ENCODE peak calls at places on chromosomes 11 and 22, in four cellular contexts. Y is K562, H is HL-60, V is GM12878. G is an unnamed sample.

GRCh38 chr22:49091451-49091850 is 736.2 kb downstream of the BRD1 start:
- DNase-seq in V (no peak), Y (no peak), H (no peak), G (no peak)

GRCh38 chr11:58805065-58805464 is 39.4 kb downstream of the GLYATL2 start:
- DNase-seq in V (no peak), Y (no peak), H (no peak), G (no peak)

GRCh38 chr11:36361901-36362391 is 65.9 kb downstream of the PRR5L start:
- DNase-seq in V (no peak), H (no peak), Y (no peak), G (no peak)

GRCh38 chr11:8218840-8219239 is 44.8 kb downstream of the LMO1 start:
- DNase-seq in V (no peak), Y (no peak), H (no peak), G (no peak)

GRCh38 chr22:49372111-49372529 is 455.6 kb downstream of the BRD1 start:
- DNase-seq in V (no peak), H (no peak), Y (no peak), G (no peak)

GRCh38 chr11:62555464-62556092 is 9.0 kb upstream of the AHNAK start:
- DNase-seq in Y (peak; percentile 56), V (peak; percentile 92), H (peak; percentile 93), G (no peak)

GRCh38 chr22:31272522-31273446 is 19.5 kb downstream of the PIK3IP1 start:
- DNase-seq in Y (peak; percentile 59), H (peak; percentile 62), V (no peak), G (peak; percentile 43)

GRCh38 chr22:43136255-43136654 is 6.9 kb downstream of the MCAT start:
- DNase-seq in V (no peak), H (no peak), Y (peak; percentile 29), G (peak; percentile 85)

GRCh38 chr22:20218981-20219380 is 49.1 kb downstream of the RTN4R start:
- DNase-seq in H (no peak), V (no peak), Y (no peak), G (no peak)

GRCh38 chr11:76777325-76777724 is 5.8 kb upstream of the TSKU start:
- DNase-seq in V (no peak), Y (no peak), H (no peak), G (no peak)

GRCh38 chr11:76524919-76525318 is 80.1 kb downstream of the EMSY start:
- DNase-seq in V (no peak), Y (no peak), H (no peak), G (no peak)

GRCh38 chr11:20397281-20397680 is 9.8 kb downstream of the PRMT3 start:
- DNase-seq in Y (peak; percentile 42), H (peak; percentile 30), V (no peak), G (no peak)
- TF ChIP-seq SPI1 in Y (no peak), H (no peak), V (no peak), G (no peak)

GRCh38 chr11:64931290-64931689 is 4.4 kb downstream of the GPHA2 start:
- DNase-seq in V (no peak), Y (no peak), H (no peak), G (no peak)

GRCh38 chr11:64933213-64933934 is 2.3 kb downstream of the GPHA2 start:
- DNase-seq in V (no peak), Y (no peak), H (no peak), G (no peak)

GRCh38 chr11:64930346-64930745 is 5.3 kb downstream of the GPHA2 start:
- DNase-seq in H (no peak), V (no peak), Y (no peak), G (no peak)

GRCh38 chr11:64933935-64934693 is 1.6 kb downstream of the GPHA2 start:
- DNase-seq in Y (no peak), V (no peak), H (peak; percentile 9), G (no peak)

DNA sequence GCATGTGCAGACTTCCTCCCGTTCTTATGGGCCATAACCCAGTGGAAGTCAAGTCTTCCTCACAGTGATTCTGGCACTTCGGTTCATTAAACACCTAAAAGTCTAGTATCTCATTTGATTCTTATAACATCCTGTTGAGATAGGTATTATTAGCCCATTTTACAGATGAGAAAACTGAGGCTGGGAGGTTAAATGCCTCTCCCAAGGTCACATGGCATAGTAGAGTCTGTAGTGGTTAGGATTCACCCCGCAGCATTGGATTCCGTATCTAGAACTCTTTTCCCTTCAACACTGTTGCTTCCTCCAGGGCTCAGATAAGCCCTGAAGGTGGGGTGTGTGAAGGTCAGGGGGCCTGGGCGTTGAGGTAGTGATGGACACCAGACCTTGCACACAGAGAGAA is 3.4 kb downstream of the GPHA2 start:
- DNase-seq in H (no peak), Y (no peak), V (no peak), G (no peak)
- TF ChIP-seq SPI1 in H (no peak), Y (no peak), V (no peak), G (no peak)

GRCh38 chr11:72491001-72491400 is 56.7 kb upstream of the CLPB start:
- DNase-seq in V (no peak), H (no peak), Y (no peak), G (no peak)
- TF ChIP-seq SPI1 in V (no peak), H (no peak), Y (no peak), G (no peak)

GRCh38 chr11:123018702-123019101 is 37.1 kb upstream of the BSX start:
- DNase-seq in Y (no peak), V (no peak), H (no peak), G (no peak)

DNA sequence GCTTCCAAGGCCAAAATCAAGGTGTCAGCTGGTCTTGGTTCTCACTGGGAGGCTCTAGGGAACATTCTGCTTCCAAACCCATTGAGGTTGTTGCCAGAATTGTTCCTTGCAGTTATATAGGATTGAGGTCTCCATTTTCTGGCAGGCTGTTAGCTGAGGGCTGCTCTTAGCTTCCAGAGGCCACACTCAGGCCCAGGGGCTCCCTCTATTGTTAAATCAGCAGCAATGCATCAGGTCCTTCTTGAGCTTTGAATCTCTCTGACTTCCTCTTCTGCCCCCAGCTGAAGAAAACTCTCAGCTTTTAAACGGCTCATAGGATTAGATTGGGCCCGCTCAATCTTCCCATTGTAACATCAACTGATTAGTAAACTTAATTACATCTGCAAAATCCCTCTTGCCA is 39.3 kb upstream of the BSX start:
- DNase-seq in Y (peak; percentile 46), V (no peak), H (peak; percentile 65), G (peak; percentile 53)
- TF ChIP-seq SPI1 in Y (peak; percentile 86), V (peak; percentile 82), H (peak; percentile 92), G (peak; percentile 80)

GRCh38 chr22:39351689-39352214 is 2.0 kb downstream of the SYNGR1 start:
- DNase-seq in Y (no peak), V (peak; percentile 25), H (peak; percentile 87), G (no peak)

GRCh38 chr22:39349506-39349966 is 255 bp upstream of the SYNGR1 start:
- DNase-seq in H (peak; percentile 46), Y (peak; percentile 47), V (no peak), G (peak; percentile 62)

GRCh38 chr22:39348909-39349505 is 784 bp upstream of the SYNGR1 start:
- DNase-seq in H (peak; percentile 90), Y (no peak), V (no peak), G (no peak)

GRCh38 chr22:39350803-39351688 is 1.3 kb downstream of the SYNGR1 start:
- DNase-seq in V (no peak), Y (no peak), H (no peak), G (no peak)

GRCh38 chr22:39349967-39350802 is at the start of gene SYNGR1:
- DNase-seq in V (no peak), Y (peak; percentile 14), H (no peak), G (no peak)
- TF ChIP-seq SPI1 in V (no peak), Y (no peak), H (no peak), G (no peak)

GRCh38 chr11:12066799-12067508 is 43.4 kb upstream of the MICAL2 start:
- DNase-seq in H (peak; percentile 86), Y (no peak), V (no peak), G (no peak)
- TF ChIP-seq SPI1 in H (peak; percentile 26), Y (no peak), V (no peak), G (no peak)